ENCODE peak calls at places on chromosomes 3 and 15, in ten cellular contexts. A, V, X, K, N, D, M, Y, J and L are unnamed samples.

GRCh38 chr15:80323285-80323684 is 71.3 kb upstream of the CTXND1 start:
- DNase-seq in Y (no peak), N (no peak), D (no peak), X (no peak), K (no peak), M (no peak), J (no peak), V (no peak), A (no peak), L (no peak)

GRCh38 chr3:140441006-140441405 is 236.9 kb upstream of the TRIM42 start:
- DNase-seq in K (peak; percentile 85), D (no peak), N (no peak), J (peak; percentile 72), A (no peak), X (peak; percentile 86), V (no peak), Y (no peak), M (peak; percentile 36), L (no peak)

GRCh38 chr15:56608993-56609392 is 124.3 kb downstream of the ZNF280D start:
- DNase-seq in Y (no peak), X (no peak), D (no peak), J (no peak), N (no peak), K (no peak), V (no peak), M (no peak), A (no peak), L (no peak)

GRCh38 chr3:111666041-111666735 is 71.0 kb upstream of the ZBED2 start:
- DNase-seq in X (no peak), D (no peak), M (no peak), J (no peak), N (no peak), Y (no peak), V (no peak), A (no peak), K (no peak), L (no peak)

GRCh38 chr3:117348881-117349280 is 639.3 kb downstream of the TUSC7 start:
- DNase-seq in A (no peak), Y (no peak), M (no peak), V (no peak), D (no peak), X (no peak), N (no peak), K (no peak), J (no peak), L (no peak)

GRCh38 chr15:79028411-79028964 is 62.1 kb downstream of the RASGRF1 start:
- DNase-seq in K (peak; percentile 7), Y (peak; percentile 55), J (no peak), A (peak; percentile 79), X (peak; percentile 44), V (no peak), D (no peak), M (peak; percentile 63), N (peak; percentile 24), L (no peak)

GRCh38 chr3:178182337-178182761 is 353.9 kb upstream of the KCNMB2 start:
- DNase-seq in N (peak; percentile 60), K (no peak), X (no peak), Y (no peak), M (no peak), V (no peak), J (no peak), A (peak; percentile 88), D (peak; percentile 63), L (no peak)

GRCh38 chr3:17891139-17891850 is 148.9 kb upstream of the TBC1D5 start:
- DNase-seq in M (peak; percentile 27), D (no peak), J (peak; percentile 18), K (peak; percentile 61), N (no peak), A (no peak), V (no peak), Y (no peak), X (peak; percentile 42), L (no peak)

GRCh38 chr15:72967397-72967796 is 84.9 kb upstream of the NEO1 start:
- DNase-seq in A (no peak), N (no peak), K (no peak), M (no peak), V (no peak), J (no peak), Y (no peak), D (no peak), X (no peak), L (no peak)

GRCh38 chr15:62928242-62928995 is 114.1 kb upstream of the TPM1 start:
- DNase-seq in D (no peak), A (peak; percentile 58), M (peak; percentile 82), Y (no peak), X (peak; percentile 93), V (no peak), K (peak; percentile 100), N (no peak), J (peak; percentile 48), L (peak; percentile 64)

GRCh38 chr3:183381673-183382072 is 46.7 kb downstream of the MCF2L2 start:
- DNase-seq in D (no peak), Y (no peak), J (no peak), A (no peak), X (no peak), N (no peak), K (no peak), V (no peak), M (no peak), L (no peak)

GRCh38 chr3:111578867-111579266 is 16.3 kb downstream of the ZBED2 start:
- DNase-seq in X (no peak), D (no peak), J (no peak), Y (no peak), A (no peak), N (no peak), K (no peak), M (no peak), V (no peak), L (no peak)